ENCODE peak calls at places on chromosomes 5 and 9, in seven cellular contexts. N, U, I, B, E, A and F are unnamed samples.

GRCh38 chr5:169701910-169702451 is 64.9 kb downstream of the DOCK2 start:
- DNase-seq in I (no peak), N (no peak), E (no peak), B (peak), A (no peak), U (no peak), F (no peak)

GRCh38 chr5:157568717-157569116 is 6.9 kb downstream of the ADAM19 start:
- DNase-seq in B (no peak), I (no peak), N (no peak), U (no peak), A (no peak), E (no peak), F (no peak)

GRCh38 chr9:133276923-133277322 is 1.9 kb upstream of the ABO start:
- DNase-seq in B (no peak), I (no peak), U (no peak), A (no peak), E (no peak), N (no peak), F (no peak)

GRCh38 chr9:114202396-114202795 is 47.1 kb downstream of the COL27A1 start:
- DNase-seq in N (no peak), I (no peak), U (no peak), B (no peak), E (no peak), A (no peak), F (no peak)

GRCh38 chr9:34262971-34263370 is 66.1 kb downstream of the KIF24 start:
- DNase-seq in E (no peak), N (no peak), B (no peak), U (no peak), I (no peak), A (no peak), F (no peak)

GRCh38 chr5:80193421-80193820 is 62.4 kb downstream of the SERINC5 start:
- DNase-seq in U (no peak), B (no peak), E (no peak), I (no peak), A (no peak), N (no peak), F (no peak)

GRCh38 chr5:76819851-76820280 is 1.0 kb downstream of the F2RL1 start:
- DNase-seq in A (no peak), N (no peak), I (peak), E (no peak), U (no peak), B (no peak), F (no peak)

GRCh38 chr5:83433891-83434290 is 37.7 kb upstream of the VCAN start:
- DNase-seq in E (no peak), I (no peak), A (no peak), U (no peak), B (peak), N (no peak), F (no peak)

GRCh38 chr9:27785714-27786100 is 212.4 kb upstream of the C9orf72 start:
- DNase-seq in U (no peak), N (no peak), E (no peak), I (no peak), A (no peak), B (no peak), F (no peak)

GRCh38 chr9:98764351-98764750 is 32.0 kb downstream of the ANKS6 start:
- DNase-seq in E (no peak), N (no peak), B (peak), I (no peak), U (no peak), A (no peak), F (no peak)

GRCh38 chr9:137672907-137673791 is 54.3 kb downstream of the EHMT1 start:
- DNase-seq in I (peak), E (no peak), A (peak), N (no peak), U (no peak), B (peak), F (peak)

GRCh38 chr5:57366744-57367143 is 115.9 kb downstream of the ACTBL2 start:
- DNase-seq in N (no peak), B (peak), A (no peak), I (peak), U (no peak), E (no peak), F (peak)

GRCh38 chr9:109171926-109172325 is 4.9 kb upstream of the FRRS1L start:
- DNase-seq in E (no peak), N (no peak), U (no peak), B (peak), A (no peak), I (no peak), F (peak)

GRCh38 chr9:2765250-2765880 is 48.1 kb downstream of the KCNV2 start:
- DNase-seq in E (no peak), I (no peak), B (no peak), N (no peak), A (no peak), U (no peak), F (no peak)

GRCh38 chr5:61596265-61596664 is 264.2 kb downstream of the ZSWIM6 start:
- DNase-seq in U (no peak), N (no peak), A (no peak), I (no peak), B (no peak), E (no peak), F (no peak)

GRCh38 chr5:14588758-14589543 is 7.4 kb downstream of the OTULINL start:
- DNase-seq in E (no peak), A (no peak), U (no peak), B (no peak), N (no peak), I (no peak), F (no peak)

GRCh38 chr5:173825215-173825865 is 62.8 kb upstream of the CPEB4 start:
- DNase-seq in N (no peak), I (no peak), A (no peak), B (no peak), E (no peak), U (no peak), F (no peak)

GRCh38 chr9:91307279-91307678 is 54.4 kb downstream of the AUH start:
- DNase-seq in E (no peak), I (no peak), B (no peak), N (no peak), A (no peak), U (no peak), F (no peak)
- TF ChIP-seq POLR2A in E (no peak), I (no peak), B (no peak), N (no peak), A (no peak), U (no peak), F (no peak)

GRCh38 chr9:136400038-136400834 is at the start of gene SNAPC4:
- DNase-seq in I (peak), B (peak), U (peak), A (peak), E (peak), N (peak), F (peak)
- TF ChIP-seq POLR2A in I (peak), B (peak), U (peak), A (peak), E (no peak), N (no peak), F (peak)

GRCh38 chr5:172283020-172283861 is at the start of gene UBTD2:
- DNase-seq in I (peak), N (peak), U (peak), B (peak), A (peak), E (peak), F (peak)
- TF ChIP-seq POLR2A in I (no peak), N (no peak), U (no peak), B (peak), A (no peak), E (no peak), F (no peak)

GRCh38 chr9:37422289-37423104 is at the start of gene GRHPR:
- DNase-seq in U (peak), N (peak), I (peak), E (peak), A (peak), B (peak), F (peak)
- TF ChIP-seq POLR2A in U (peak), N (no peak), I (peak), E (peak), A (peak), B (peak), F (peak)

GRCh38 chr5:10563940-10564837 is at the start of gene ANKRD33B:
- DNase-seq in A (peak), N (peak), U (peak), I (peak), B (peak), E (peak), F (peak)
- TF ChIP-seq POLR2A in A (peak), N (peak), U (peak), I (peak), B (peak), E (peak), F (peak)

GRCh38 chr5:109409061-109409843 is 522 bp downstream of the PJA2 start:
- DNase-seq in A (peak), B (peak), E (peak), I (peak), U (peak), N (peak), F (peak)
- TF ChIP-seq POLR2A in A (peak), B (peak), E (peak), I (no peak), U (no peak), N (no peak), F (peak)

GRCh38 chr5:181223041-181223728 is at the start of gene TRIM41:
- DNase-seq in I (peak), U (peak), B (peak), E (peak), N (peak), A (peak), F (peak)
- TF ChIP-seq POLR2A in I (peak), U (no peak), B (peak), E (peak), N (peak), A (peak), F (peak)

DNA sequence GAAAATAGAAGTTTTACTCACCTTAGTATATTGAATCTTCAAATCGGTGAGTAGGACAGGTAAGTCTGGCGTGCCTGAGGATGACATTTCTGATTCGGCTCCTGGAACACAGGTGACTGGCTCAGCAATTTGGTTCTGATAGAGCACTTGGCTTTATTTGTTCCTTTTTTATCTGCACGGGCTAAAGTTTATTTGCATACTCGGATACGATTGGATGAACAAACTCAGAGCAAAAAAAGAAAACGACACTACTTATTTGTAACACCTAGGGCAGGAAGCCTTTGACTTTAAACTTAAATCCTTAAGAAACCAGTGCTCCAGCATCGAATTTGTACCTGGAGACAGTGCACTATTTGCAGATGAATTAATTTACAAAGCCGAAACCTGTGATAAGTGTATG is at the start of gene ALDH1A1:
- DNase-seq in N (no peak), I (no peak), B (no peak), U (no peak), E (no peak), A (no peak), F (no peak)
- TF ChIP-seq POLR2A in N (no peak), I (peak), B (no peak), U (peak), E (peak), A (no peak), F (no peak)